ENCODE peak calls at places on chromosomes 12 and 14, in four cellular contexts. D is NB4, G is adrenal gland, P is heart left ventricle. X is an unnamed sample.

GRCh38 chr12:132117558-132117875 is 26.6 kb downstream of the DDX51 start:
- DNase-seq in D (peak), P (no peak), G (no peak), X (peak)

GRCh38 chr14:85093631-85094330 is 436.2 kb upstream of the FLRT2 start:
- DNase-seq in G (no peak), D (no peak), P (no peak), X (no peak)

GRCh38 chr12:112971248-112971647 is 7.1 kb upstream of the OAS2 start:
- DNase-seq in P (peak), D (no peak), G (no peak), X (no peak)

GRCh38 chr12:79522237-79522636 is 168.5 kb downstream of the PAWR start:
- DNase-seq in G (no peak), D (no peak), P (no peak), X (no peak)

GRCh38 chr12:97322388-97322787 is 140.2 kb upstream of the RMST start:
- DNase-seq in P (no peak), D (no peak), G (no peak), X (no peak)

GRCh38 chr12:5518584-5519365 is 86.9 kb downstream of the NTF3 start:
- DNase-seq in G (no peak), D (no peak), P (no peak), X (no peak)

GRCh38 chr12:74111688-74112360 is 425.8 kb upstream of the ATXN7L3B start:
- DNase-seq in D (peak), G (no peak), P (no peak), X (peak)

GRCh38 chr14:62076825-62077660 is 314.8 kb downstream of the SNAPC1 start:
- DNase-seq in D (no peak), P (no peak), G (no peak), X (no peak)

GRCh38 chr12:117972341-117972740 is 3.6 kb upstream of the KSR2 start:
- DNase-seq in D (no peak), P (no peak), G (no peak), X (no peak)

GRCh38 chr12:106125351-106126085 is 13.2 kb downstream of the NUAK1 start:
- DNase-seq in P (no peak), G (no peak), D (no peak), X (no peak)

GRCh38 chr12:6444704-6445688 is at the start of gene CD27:
- DNase-seq in G (no peak), D (no peak), P (no peak), X (no peak)

GRCh38 chr12:44247588-44247987 is 411.7 kb downstream of the TMEM117 start:
- DNase-seq in D (peak), P (no peak), G (no peak), X (peak)

GRCh38 chr12:46230985-46231384 is 37.9 kb downstream of the SLC38A1 start:
- DNase-seq in P (no peak), G (no peak), D (no peak), X (no peak)

GRCh38 chr12:46233418-46233817 is 35.4 kb downstream of the SLC38A1 start:
- DNase-seq in G (no peak), P (no peak), D (no peak), X (no peak)

GRCh38 chr12:46237381-46238045 is 31.3 kb downstream of the SLC38A1 start:
- DNase-seq in P (no peak), G (no peak), D (no peak), X (no peak)

DNA sequence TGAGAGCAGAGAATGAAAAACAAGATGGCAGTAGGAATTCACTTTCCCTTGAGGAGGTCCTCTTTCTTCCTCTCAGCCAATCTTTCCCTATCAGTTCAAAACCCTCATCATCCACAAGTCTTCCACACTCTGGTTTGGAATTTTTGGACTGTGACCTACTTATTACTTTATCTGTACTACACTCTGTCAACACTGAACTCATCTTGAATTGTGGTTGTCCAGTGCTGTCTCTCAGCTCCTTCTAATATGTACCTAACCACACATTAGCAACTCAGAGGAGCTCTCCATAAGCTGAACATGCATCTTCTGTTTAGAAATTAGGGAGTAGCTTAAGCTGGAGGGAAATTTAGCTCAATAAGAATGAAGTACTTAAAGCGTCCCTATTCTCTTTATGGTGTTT is 34.9 kb downstream of the SLC38A1 start:
- DNase-seq in P (no peak), D (no peak), G (no peak), X (no peak)
- TF ChIP-seq POLR2A in P (no peak), D (no peak), G (no peak), X (no peak)

GRCh38 chr12:53097564-53098353 is at the start of gene IGFBP6:
- DNase-seq in D (peak), G (peak), P (peak), X (peak)
- TF ChIP-seq POLR2A in D (no peak), G (no peak), P (peak), X (no peak)

DNA sequence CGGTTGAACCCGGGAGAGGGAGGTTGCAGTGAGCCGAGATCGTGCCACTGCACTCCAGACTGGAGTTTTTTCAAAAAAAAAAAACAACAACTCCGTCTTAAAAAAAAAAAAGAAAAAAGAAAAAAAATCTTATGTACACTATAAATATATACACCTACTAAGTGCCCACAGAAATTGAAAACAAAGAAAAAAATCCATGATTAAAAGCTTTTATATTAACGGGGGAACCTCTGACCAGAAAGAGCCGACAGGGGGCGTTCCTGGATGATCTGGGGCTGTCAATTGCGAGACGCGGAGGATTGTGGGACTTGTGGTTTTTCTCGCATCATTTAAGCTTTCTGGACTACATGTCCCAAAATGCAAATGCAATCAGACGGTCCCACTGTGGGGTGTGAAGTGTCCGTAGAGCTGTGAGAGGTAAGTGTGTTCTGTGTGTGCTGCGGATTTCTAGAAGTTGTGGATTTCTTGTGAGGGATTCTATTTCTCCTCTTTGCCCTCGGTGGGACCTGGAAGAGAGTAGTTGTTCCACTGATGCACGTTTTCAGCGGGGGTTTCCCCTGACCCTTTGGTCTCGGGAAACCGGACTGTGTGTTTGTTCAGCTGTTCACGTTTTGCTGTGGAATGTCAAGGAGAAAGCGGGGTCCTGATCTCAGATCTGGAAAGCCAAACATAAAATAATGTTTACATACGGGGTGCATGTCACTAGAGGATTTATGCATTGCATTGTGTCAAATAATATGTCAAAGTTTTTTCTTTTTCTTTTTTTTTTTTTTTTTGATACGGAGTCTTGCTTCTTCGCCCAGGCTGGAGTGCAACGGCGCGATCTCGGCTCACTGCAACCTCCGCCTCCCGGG is at the start of gene SIRT4:
- DNase-seq in G (peak), P (peak), D (peak), X (peak)
- TF ChIP-seq POLR2A in G (peak), P (peak), D (peak), X (peak)

DNA sequence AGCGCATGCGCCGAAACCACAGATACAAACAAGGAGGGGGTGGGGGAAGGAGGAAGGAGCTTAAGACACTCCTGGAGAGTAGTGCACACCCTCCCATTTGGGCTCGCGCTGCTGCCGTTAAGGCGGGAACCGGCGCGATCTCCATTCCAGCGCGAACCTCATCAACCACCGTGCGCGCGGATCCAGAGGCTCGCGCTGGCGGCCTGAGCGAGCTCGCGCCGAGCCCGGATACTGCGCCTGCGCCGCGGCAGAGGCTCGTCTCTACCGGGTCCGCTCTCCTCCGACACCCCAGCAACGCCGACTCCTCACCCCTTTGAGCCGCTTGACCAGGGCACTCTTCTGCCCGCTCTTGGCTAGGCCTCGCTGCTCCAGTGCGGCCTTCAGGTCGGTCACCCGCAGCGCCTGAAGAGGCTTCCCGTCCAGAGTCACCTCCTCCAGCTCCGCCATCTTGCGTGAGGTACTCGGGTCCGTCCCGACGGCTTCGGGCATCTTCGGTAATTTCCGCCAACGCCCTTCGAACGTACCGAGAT is at the start of gene ACIN1:
- DNase-seq in D (peak), G (no peak), P (peak), X (no peak)
- TF ChIP-seq POLR2A in D (peak), G (peak), P (peak), X (peak)

GRCh38 chr14:46054526-46054925 is 597.1 kb downstream of the RPL10L start:
- DNase-seq in D (no peak), G (no peak), P (no peak), X (no peak)
- TF ChIP-seq POLR2A in D (no peak), G (no peak), P (no peak), X (no peak)

GRCh38 chr14:26598081-26598671 is 343 bp upstream of the NOVA1 start:
- DNase-seq in P (peak), G (peak), D (no peak), X (peak)
- TF ChIP-seq POLR2A in P (peak), G (peak), D (no peak), X (no peak)

GRCh38 chr12:122145505-122146330 is 28.3 kb downstream of the IL31 start:
- DNase-seq in G (no peak), P (no peak), D (no peak), X (no peak)

GRCh38 chr12:122144885-122145284 is 29.1 kb downstream of the IL31 start:
- DNase-seq in P (no peak), G (no peak), D (no peak), X (no peak)

GRCh38 chr12:122148657-122149056 is 25.4 kb downstream of the IL31 start:
- DNase-seq in G (no peak), D (no peak), P (no peak), X (no peak)

GRCh38 chr12:122150127-122150681 is 23.8 kb downstream of the IL31 start:
- DNase-seq in G (no peak), P (no peak), D (no peak), X (no peak)

GRCh38 chr12:122147514-122148290 is 26.3 kb downstream of the IL31 start:
- DNase-seq in P (no peak), D (no peak), G (no peak), X (no peak)
- TF ChIP-seq POLR2A in P (no peak), D (no peak), G (no peak), X (no peak)

DNA sequence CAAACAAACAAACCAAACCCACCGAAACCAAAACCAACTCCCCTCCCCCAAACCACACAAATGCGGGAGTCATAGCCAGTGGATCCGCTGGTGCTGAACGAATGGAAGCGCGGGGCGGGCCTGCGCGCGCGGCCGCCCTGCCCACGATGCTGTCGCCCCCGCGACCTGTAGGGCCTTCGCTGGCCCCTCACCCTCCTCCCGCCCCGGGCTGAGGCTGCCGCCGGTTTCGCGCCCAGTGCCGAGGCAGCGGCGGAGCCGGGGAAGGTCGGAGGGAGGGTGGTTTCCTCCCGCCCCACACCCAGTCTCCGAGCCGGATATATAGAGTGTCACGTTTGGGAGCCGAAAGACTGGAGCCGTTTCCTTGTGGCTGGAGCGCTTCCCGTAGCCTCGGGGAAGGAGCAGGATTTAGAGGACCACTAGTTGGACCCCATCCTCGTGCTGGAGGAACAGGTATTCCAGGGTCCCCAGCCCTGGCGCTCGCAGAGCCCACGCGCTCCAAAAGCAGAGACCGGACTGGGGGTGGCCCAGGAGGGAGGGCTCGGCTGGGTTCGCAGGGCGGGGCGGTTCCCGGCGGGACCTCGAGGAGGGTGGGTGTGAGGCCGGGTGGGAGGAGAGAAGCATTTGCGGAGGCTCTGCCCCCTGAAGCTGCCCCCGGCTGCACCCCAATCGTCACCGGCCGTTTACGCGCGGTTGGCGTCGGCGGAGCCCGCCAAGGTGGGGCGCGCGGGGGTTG is at the start of gene FAR2:
- DNase-seq in P (peak), G (peak), D (peak), X (peak)
- TF ChIP-seq POLR2A in P (no peak), G (no peak), D (peak), X (peak)

DNA sequence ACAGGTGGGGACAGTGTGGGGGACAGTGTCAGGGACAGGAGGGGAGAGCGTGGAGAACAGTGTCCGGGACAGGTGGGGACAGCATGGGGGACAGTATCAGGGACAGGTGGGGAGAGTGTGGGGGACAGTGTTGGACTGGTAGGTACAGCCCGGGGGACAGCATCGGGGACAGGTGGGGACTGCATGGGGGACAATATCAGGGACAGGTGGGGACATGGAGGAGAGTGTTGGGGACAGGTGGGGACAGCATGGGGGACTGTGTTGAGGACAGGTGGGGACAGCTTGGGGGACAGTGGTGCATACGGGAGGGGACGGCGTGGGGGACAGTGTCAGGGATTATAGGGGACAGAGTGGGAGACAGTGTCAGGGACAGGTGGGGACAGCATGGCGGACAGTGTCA is 212.3 kb downstream of the TMEM121 start:
- DNase-seq in G (no peak), D (no peak), P (no peak), X (no peak)
- TF ChIP-seq POLR2A in G (no peak), D (no peak), P (no peak), X (no peak)

X was measured in erythroblast.